ENCODE peak calls at places on chromosome 14, in six cellular contexts. Q is transverse colon, G is fibroblast of lung, H is left lung, S is tibial nerve, M is prostate gland. W is an unnamed sample.

GRCh38 chr14:53412819-53413664 is 259.9 kb upstream of the DDHD1 start:
- DNase-seq in Q (no peak), G (no peak), H (no peak), S (no peak), M (no peak), W (no peak)

GRCh38 chr14:93941293-93941910 is 14.3 kb downstream of the FAM181A start:
- DNase-seq in Q (no peak), G (peak), H (no peak), S (no peak), M (no peak), W (no peak)

GRCh38 chr14:102513899-102514772 is 4.6 kb upstream of the ANKRD9 start:
- DNase-seq in Q (no peak), G (no peak), H (no peak), S (no peak), M (no peak), W (no peak)

GRCh38 chr14:103716091-103716801 is 636 bp downstream of the ZFYVE21 start:
- DNase-seq in Q (peak), G (no peak), H (no peak), S (no peak), M (no peak), W (no peak)

GRCh38 chr14:75123991-75124390 is 2.9 kb downstream of the NEK9 start:
- DNase-seq in Q (peak), G (peak), H (no peak), S (no peak), M (no peak), W (no peak)

GRCh38 chr14:55807059-55807499 is 227.1 kb downstream of the KTN1 start:
- DNase-seq in Q (peak), G (peak), H (peak), S (peak), M (peak), W (peak)

GRCh38 chr14:103121846-103122577 is 1.2 kb upstream of the TNFAIP2 start:
- DNase-seq in Q (peak), G (peak), H (peak), S (peak), M (peak), W (peak)

GRCh38 chr14:34833545-34834523 is 41.3 kb downstream of the BAZ1A start:
- DNase-seq in Q (no peak), G (peak), H (no peak), S (no peak), M (no peak), W (no peak)

GRCh38 chr14:53619625-53620324 is 336.9 kb downstream of the BMP4 start:
- DNase-seq in Q (no peak), G (peak), H (no peak), S (no peak), M (no peak), W (no peak)

GRCh38 chr14:64569108-64570045 is 19.6 kb downstream of the PPP1R36 start:
- DNase-seq in Q (peak), G (peak), H (no peak), S (peak), M (no peak), W (peak)

GRCh38 chr14:70642313-70643235 is 858 bp downstream of the TTC9 start:
- DNase-seq in Q (peak), G (no peak), H (no peak), S (no peak), M (no peak), W (no peak)

GRCh38 chr14:77554816-77555599 is 56.4 kb upstream of the ISM2 start:
- DNase-seq in Q (no peak), G (no peak), H (no peak), S (no peak), M (no peak), W (no peak)

GRCh38 chr14:97499790-97500481 is 702.8 kb downstream of the VRK1 start:
- DNase-seq in Q (no peak), G (no peak), H (no peak), S (no peak), M (no peak), W (no peak)

GRCh38 chr14:105491366-105492006 is 440 bp downstream of the TEDC1 start:
- DNase-seq in Q (peak), G (peak), H (peak), S (no peak), M (no peak), W (peak)

GRCh38 chr14:52068741-52069616 is at the start of gene NID2:
- DNase-seq in Q (peak), G (peak), H (peak), S (peak), M (peak), W (peak)

GRCh38 chr14:23622990-23623389 is 13.2 kb upstream of the DHRS2 start:
- DNase-seq in Q (no peak), G (no peak), H (no peak), S (no peak), M (no peak), W (peak)

GRCh38 chr14:48430805-48431204 is 755.4 kb upstream of the MDGA2 start:
- DNase-seq in Q (no peak), G (no peak), H (no peak), S (no peak), M (no peak), W (no peak)

GRCh38 chr14:53836546-53836945 is 120.1 kb downstream of the BMP4 start:
- DNase-seq in Q (no peak), G (no peak), H (no peak), S (no peak), M (no peak), W (no peak)

GRCh38 chr14:33271216-33271615 is 332.5 kb downstream of the NPAS3 start:
- DNase-seq in Q (no peak), G (no peak), H (no peak), S (no peak), M (no peak), W (no peak)

GRCh38 chr14:37550511-37550910 is 44.5 kb downstream of the FOXA1 start:
- DNase-seq in Q (no peak), G (peak), H (no peak), S (no peak), M (no peak), W (no peak)

GRCh38 chr14:85475113-85475512 is 54.8 kb upstream of the FLRT2 start:
- DNase-seq in Q (no peak), G (no peak), H (no peak), S (no peak), M (no peak), W (no peak)

GRCh38 chr14:103165323-103165722 is 42.1 kb downstream of the TNFAIP2 start:
- DNase-seq in Q (no peak), G (no peak), H (no peak), S (no peak), M (no peak), W (peak)

GRCh38 chr14:102770910-102771543 is 6.2 kb upstream of the TRAF3 start:
- DNase-seq in Q (no peak), G (no peak), H (no peak), S (no peak), M (no peak), W (no peak)

GRCh38 chr14:69704319-69704718 is 62.6 kb upstream of the SRSF5 start:
- DNase-seq in Q (no peak), G (no peak), H (no peak), S (no peak), M (no peak), W (no peak)

GRCh38 chr14:101073598-101073965 is 170.1 kb upstream of the RTL1 start:
- DNase-seq in Q (no peak), G (no peak), H (peak), S (no peak), M (no peak), W (no peak)
- H3K27ac ChIP-seq in Q (no peak), G (no peak), H (no peak), S (no peak), M (no peak), W (no peak)

GRCh38 chr14:60736494-60736893 is 1.9 kb downstream of the MNAT1 start:
- DNase-seq in Q (no peak), G (peak), H (no peak), S (no peak), M (no peak), W (no peak)
- H3K4me3 ChIP-seq in Q (no peak), G (peak), H (no peak), S (no peak), M (no peak), W (peak)

DNA sequence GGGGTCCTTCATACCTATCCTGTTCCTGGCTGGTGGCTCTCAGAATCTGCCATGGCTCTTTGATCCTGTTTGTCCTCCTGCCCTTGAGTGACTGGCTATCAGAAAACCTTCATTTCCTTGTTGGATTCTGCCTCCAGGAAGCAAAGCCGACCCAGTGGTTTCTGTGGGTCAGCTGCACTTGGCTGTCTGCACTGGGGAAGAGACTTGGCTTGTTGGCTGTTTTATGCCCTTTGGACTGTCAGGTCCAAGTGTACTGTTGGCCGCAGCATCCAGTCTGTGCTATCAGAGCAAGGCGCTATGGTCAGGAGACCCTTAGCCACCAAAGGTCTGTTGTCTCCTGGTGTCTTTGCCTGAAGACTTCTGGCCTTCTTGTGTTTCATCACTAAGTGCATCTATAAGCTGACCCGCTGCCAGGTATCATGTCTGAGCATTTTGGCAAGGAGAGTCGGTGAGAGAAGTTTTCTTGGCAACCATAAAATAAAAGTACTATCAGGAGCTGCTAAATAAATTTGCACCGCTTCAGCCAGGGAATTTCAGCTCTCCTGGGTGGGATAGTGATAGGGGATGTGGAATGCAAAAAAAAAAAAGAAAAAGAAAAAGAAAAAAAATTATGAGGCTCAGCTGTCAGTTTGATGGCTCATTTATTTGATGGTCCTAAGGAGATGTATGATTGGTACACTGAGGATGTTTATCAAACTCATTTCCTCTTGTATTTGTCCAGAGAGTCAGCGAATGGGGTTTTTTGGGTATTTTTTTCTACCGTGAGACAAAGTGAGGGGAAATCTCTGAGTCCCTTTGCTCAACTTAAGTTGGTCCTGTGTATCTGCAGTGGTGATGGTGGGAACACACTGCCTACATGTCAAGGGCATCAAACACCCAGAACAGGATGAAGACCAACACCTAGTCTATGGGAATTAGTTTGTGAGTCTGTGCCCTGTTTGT is 177.2 kb upstream of the HIF1A start:
- DNase-seq in Q (peak), G (no peak), H (no peak), S (no peak), M (peak), W (no peak)
- TF ChIP-seq CTCF in Q (no peak), G (no peak), H (no peak), S (no peak), M (no peak), W (no peak)

GRCh38 chr14:22513066-22513812 is 75.8 kb downstream of the DAD1 start:
- DNase-seq in Q (no peak), G (no peak), H (no peak), S (no peak), M (no peak), W (no peak)
- H3K27ac ChIP-seq in Q (peak), G (no peak), H (peak), S (peak), M (peak), W (peak)

GRCh38 chr14:61812347-61813100 is 50.3 kb downstream of the SNAPC1 start:
- DNase-seq in Q (no peak), G (no peak), H (no peak), S (no peak), M (no peak), W (no peak)
- H3K4me3 ChIP-seq in Q (peak), G (peak), H (peak), S (no peak), M (peak), W (peak)

GRCh38 chr14:88129306-88130056 is 124.5 kb downstream of the GPR65 start:
- DNase-seq in Q (no peak), G (peak), H (no peak), S (peak), M (no peak), W (no peak)
- TF ChIP-seq CTCF in Q (no peak), G (no peak), H (no peak), S (no peak), M (no peak), W (no peak)

DNA sequence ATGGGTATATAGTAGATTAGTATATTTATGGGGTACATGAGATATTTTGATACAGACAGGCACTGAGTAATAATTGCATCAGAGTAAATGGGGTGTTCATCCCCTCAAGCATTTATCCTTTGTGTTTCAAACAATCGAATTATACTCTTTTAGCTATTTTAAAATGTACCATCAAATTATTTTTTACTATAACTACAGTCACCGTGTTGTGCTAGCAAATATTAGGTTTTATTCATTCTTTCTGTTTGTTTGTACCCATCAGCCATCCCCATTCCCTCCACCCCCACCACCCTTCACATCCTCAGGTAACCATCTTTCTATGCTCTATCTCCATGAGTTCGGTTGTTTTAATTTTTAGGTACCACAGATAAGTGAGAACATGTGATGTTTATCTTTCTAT is 115.8 kb downstream of the NUBPL start:
- DNase-seq in Q (no peak), G (no peak), H (no peak), S (no peak), M (no peak), W (no peak)
- H3K27ac ChIP-seq in Q (no peak), G (no peak), H (no peak), S (no peak), M (no peak), W (no peak)

GRCh38 chr14:50669441-50669986 is 1.4 kb upstream of the SAV1 start:
- DNase-seq in Q (no peak), G (no peak), H (no peak), S (no peak), M (no peak), W (no peak)
- H3K4me3 ChIP-seq in Q (no peak), G (no peak), H (no peak), S (no peak), M (no peak), W (no peak)

W was measured in coronary artery.